ENCODE peak calls at places on chromosome 11, in eight cellular contexts. L, B, A, S, P, C, X and Q are unnamed samples.

GRCh38 chr11:10108901-10109665 is 184.9 kb downstream of the SBF2 start:
- DNase-seq in B (no peak), L (no peak), P (peak), A (no peak), X (peak), C (no peak), S (no peak), Q (no peak)

GRCh38 chr11:95435628-95436353 is 204.8 kb upstream of the SESN3 start:
- DNase-seq in B (no peak), C (no peak), X (no peak), S (no peak), A (no peak), L (no peak), P (no peak), Q (no peak)

GRCh38 chr11:26608507-26609146 is 36.6 kb upstream of the MUC15 start:
- DNase-seq in A (no peak), X (no peak), C (no peak), B (no peak), L (no peak), S (no peak), P (no peak), Q (no peak)

GRCh38 chr11:16843307-16843706 is 104.9 kb downstream of the C11orf58 start:
- DNase-seq in L (no peak), X (no peak), A (no peak), B (no peak), S (no peak), P (no peak), C (no peak), Q (no peak)

GRCh38 chr11:88231894-88232482 is 56.7 kb upstream of the RAB38 start:
- DNase-seq in P (no peak), A (no peak), X (peak), C (peak), B (peak), L (no peak), S (no peak), Q (no peak)

GRCh38 chr11:31959711-31960110 is 131.2 kb upstream of the RCN1 start:
- DNase-seq in A (no peak), X (peak), L (no peak), S (no peak), C (no peak), B (no peak), P (no peak), Q (no peak)

GRCh38 chr11:133082453-133082781 is 449.9 kb downstream of the OPCML start:
- DNase-seq in P (peak), C (no peak), L (no peak), X (no peak), S (peak), B (no peak), A (no peak), Q (no peak)

GRCh38 chr11:36044636-36045035 is 100.8 kb downstream of the LDLRAD3 start:
- DNase-seq in S (no peak), P (no peak), A (no peak), X (no peak), C (no peak), L (no peak), B (no peak), Q (no peak)

GRCh38 chr11:46144741-46145140 is 23.5 kb upstream of the PHF21A start:
- DNase-seq in L (no peak), X (no peak), P (no peak), B (no peak), S (no peak), C (no peak), A (no peak), Q (no peak)

GRCh38 chr11:103587951-103588788 is 448.3 kb upstream of the DDI1 start:
- DNase-seq in B (no peak), L (no peak), A (no peak), X (no peak), C (no peak), P (no peak), S (no peak), Q (no peak)

GRCh38 chr11:46920709-46921108 is 2.4 kb upstream of the LRP4 start:
- DNase-seq in P (peak), L (no peak), B (no peak), C (peak), X (peak), S (peak), A (no peak), Q (no peak)

GRCh38 chr11:123159146-123159857 is 35.7 kb downstream of the CLMP start:
- DNase-seq in A (no peak), P (no peak), L (no peak), S (no peak), C (no peak), X (peak), B (peak), Q (no peak)

GRCh38 chr11:12824281-12825041 is 150.2 kb downstream of the TEAD1 start:
- DNase-seq in L (no peak), C (no peak), P (no peak), B (no peak), X (no peak), A (no peak), S (no peak), Q (no peak)

GRCh38 chr11:102268083-102268984 is 49.0 kb upstream of the BIRC3 start:
- DNase-seq in B (peak), X (peak), C (peak), S (peak), P (peak), A (peak), L (no peak), Q (no peak)